ENCODE peak calls at places on chromosome 12, in four cellular contexts. One of them, this sample, is unnamed.

GRCh38 chr12:65868133-65868705 is 43.9 kb downstream of the HMGA2 start:
- DNase-seq in A673: peak
- DNase-seq in left ventricle myocardium inferior: no peak
- DNase-seq in neural progenitor cell: no peak
- DNase-seq in this sample: peak

GRCh38 chr12:102080842-102081241 is 19.1 kb upstream of the WASHC3 start:
- DNase-seq in A673: no peak
- DNase-seq in left ventricle myocardium inferior: no peak
- DNase-seq in neural progenitor cell: no peak
- DNase-seq in this sample: no peak

GRCh38 chr12:96197503-96198272 is 3.5 kb downstream of the ELK3 start:
- DNase-seq in A673: no peak
- DNase-seq in left ventricle myocardium inferior: no peak
- DNase-seq in neural progenitor cell: no peak
- DNase-seq in this sample: no peak

GRCh38 chr12:3353621-3354020 is 137.4 kb upstream of the PRMT8 start:
- DNase-seq in A673: no peak
- DNase-seq in left ventricle myocardium inferior: no peak
- DNase-seq in neural progenitor cell: no peak
- DNase-seq in this sample: no peak

GRCh38 chr12:100391856-100392255 is 35.0 kb downstream of the SLC17A8 start:
- DNase-seq in A673: peak
- DNase-seq in left ventricle myocardium inferior: no peak
- DNase-seq in neural progenitor cell: no peak
- DNase-seq in this sample: no peak

GRCh38 chr12:78249578-78249977 is 418.9 kb downstream of the NAV3 start:
- DNase-seq in A673: no peak
- DNase-seq in left ventricle myocardium inferior: no peak
- DNase-seq in neural progenitor cell: no peak
- DNase-seq in this sample: no peak

GRCh38 chr12:26726956-26727355 is 106.0 kb downstream of the ITPR2 start:
- DNase-seq in A673: no peak
- DNase-seq in left ventricle myocardium inferior: no peak
- DNase-seq in neural progenitor cell: no peak
- DNase-seq in this sample: no peak

GRCh38 chr12:74317078-74317581 is 220.5 kb upstream of the ATXN7L3B start:
- DNase-seq in A673: peak
- DNase-seq in left ventricle myocardium inferior: peak
- DNase-seq in neural progenitor cell: peak
- DNase-seq in this sample: no peak

GRCh38 chr12:96431067-96431466 is 30.8 kb upstream of the CDK17 start:
- DNase-seq in A673: no peak
- DNase-seq in left ventricle myocardium inferior: no peak
- DNase-seq in neural progenitor cell: peak
- DNase-seq in this sample: no peak

GRCh38 chr12:63298386-63298930 is 147.5 kb upstream of the AVPR1A start:
- DNase-seq in A673: no peak
- DNase-seq in left ventricle myocardium inferior: no peak
- DNase-seq in neural progenitor cell: no peak
- DNase-seq in this sample: no peak

GRCh38 chr12:75389061-75389460 is 1.8 kb upstream of the GLIPR1L2 start:
- DNase-seq in A673: peak
- DNase-seq in left ventricle myocardium inferior: no peak
- DNase-seq in neural progenitor cell: no peak
- DNase-seq in this sample: peak

GRCh38 chr12:102528111-102528510 is 47.7 kb upstream of the IGF1 start:
- DNase-seq in A673: no peak
- DNase-seq in left ventricle myocardium inferior: no peak
- DNase-seq in neural progenitor cell: no peak
- DNase-seq in this sample: no peak

GRCh38 chr12:87982208-87982607 is 47.0 kb downstream of the C12orf50 start:
- DNase-seq in A673: no peak
- DNase-seq in left ventricle myocardium inferior: no peak
- DNase-seq in neural progenitor cell: no peak
- DNase-seq in this sample: no peak

DNA sequence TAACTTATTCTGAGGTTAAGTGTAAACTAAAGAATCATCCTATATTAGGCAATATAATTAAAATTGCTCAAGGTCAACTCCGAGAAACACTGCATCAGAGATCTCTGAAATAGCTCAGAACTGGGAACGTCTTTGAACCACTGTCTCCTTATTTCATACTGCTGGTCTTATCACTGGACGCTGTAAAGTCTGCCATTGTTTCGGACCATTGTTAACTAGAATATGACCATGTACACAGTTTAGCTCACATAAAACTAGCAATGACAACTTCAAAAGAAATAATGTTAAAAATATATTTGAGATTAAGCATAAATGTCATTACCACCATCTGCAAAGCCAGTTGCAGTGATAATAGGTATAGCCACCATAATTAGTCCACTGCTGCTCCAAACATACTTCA is 2.9 kb downstream of the ABCD2 start:
- DNase-seq in A673: no peak
- DNase-seq in left ventricle myocardium inferior: no peak
- DNase-seq in neural progenitor cell: no peak
- DNase-seq in this sample: no peak
- H3K4me3 ChIP-seq in A673: no peak
- H3K4me3 ChIP-seq in left ventricle myocardium inferior: peak
- H3K4me3 ChIP-seq in neural progenitor cell: no peak
- H3K4me3 ChIP-seq in this sample: no peak

GRCh38 chr12:132393991-132394949 is 64.9 kb upstream of the GALNT9 start:
- DNase-seq in A673: no peak
- DNase-seq in left ventricle myocardium inferior: no peak
- DNase-seq in neural progenitor cell: no peak
- DNase-seq in this sample: no peak
- H3K27ac ChIP-seq in A673: no peak
- H3K27ac ChIP-seq in left ventricle myocardium inferior: no peak
- H3K27ac ChIP-seq in neural progenitor cell: no peak
- H3K27ac ChIP-seq in this sample: no peak

GRCh38 chr12:119088917-119089667 is 89.6 kb upstream of the HSPB8 start:
- DNase-seq in A673: no peak
- DNase-seq in left ventricle myocardium inferior: no peak
- DNase-seq in neural progenitor cell: peak
- DNase-seq in this sample: no peak
- H3K4me3 ChIP-seq in A673: no peak
- H3K4me3 ChIP-seq in left ventricle myocardium inferior: no peak
- H3K4me3 ChIP-seq in neural progenitor cell: peak
- H3K4me3 ChIP-seq in this sample: no peak

GRCh38 chr12:121810833-121811433 is 7.1 kb downstream of the SETD1B start:
- DNase-seq in A673: no peak
- DNase-seq in left ventricle myocardium inferior: no peak
- DNase-seq in neural progenitor cell: no peak
- DNase-seq in this sample: no peak
- H3K27ac ChIP-seq in A673: peak
- H3K27ac ChIP-seq in left ventricle myocardium inferior: peak
- H3K27ac ChIP-seq in neural progenitor cell: peak
- H3K27ac ChIP-seq in this sample: no peak